ENCODE peak calls at places on chromosome 13, in ten cellular contexts. T is GM13977; F is tibial artery; V is heart left ventricle; G is mesothelial cell of epicardium; H is CD8-positive, alpha-beta T cell; C is A673; Q is psoas muscle; U is progenitor cell of endocrine pancreas; Z is brain microvascular endothelial cell. Y is an unnamed sample.

GRCh38 chr13:99922631-99923404 is 48.7 kb downstream of the ZIC5 start:
- DNase-seq in G (no peak), Q (no peak), V (no peak), Z (no peak), H (no peak), F (no peak), C (no peak), U (no peak), T (no peak), Y (no peak)

GRCh38 chr13:51070005-51070649 is 40.9 kb downstream of the C13orf42 start:
- DNase-seq in F (peak), H (peak), T (peak), G (peak), U (peak), C (peak), V (peak), Q (peak), Z (peak), Y (peak)

GRCh38 chr13:36082806-36083205 is 48.4 kb downstream of the DCLK1 start:
- DNase-seq in Q (no peak), V (no peak), C (no peak), Z (no peak), H (no peak), F (no peak), U (no peak), G (no peak), T (no peak), Y (no peak)

GRCh38 chr13:35489050-35489449 is 12.6 kb upstream of the MAB21L1 start:
- DNase-seq in Q (no peak), Z (no peak), G (no peak), U (no peak), C (no peak), T (no peak), F (no peak), H (no peak), V (no peak), Y (no peak)

GRCh38 chr13:40692946-40693345 is 26.5 kb upstream of the FOXO1 start:
- DNase-seq in Q (no peak), G (no peak), Z (peak), H (no peak), C (peak), T (no peak), U (no peak), V (no peak), F (no peak), Y (no peak)

GRCh38 chr13:102405499-102406079 is 3.7 kb upstream of the FGF14 start:
- DNase-seq in Q (no peak), Z (peak), H (no peak), C (no peak), F (no peak), U (peak), V (no peak), G (no peak), T (no peak), Y (no peak)

GRCh38 chr13:27372896-27373295 is 51.5 kb upstream of the GTF3A start:
- DNase-seq in Q (no peak), T (no peak), Z (no peak), F (no peak), U (peak), H (no peak), G (no peak), C (no peak), V (no peak), Y (no peak)

GRCh38 chr13:25541434-25542123 is 169.8 kb downstream of the ATP8A2 start:
- DNase-seq in F (no peak), V (no peak), T (no peak), G (no peak), U (no peak), C (no peak), Z (no peak), H (no peak), Q (no peak), Y (no peak)

GRCh38 chr13:74868044-74868443 is 613.9 kb downstream of the TBC1D4 start:
- DNase-seq in H (no peak), Z (no peak), U (no peak), G (no peak), F (no peak), T (no peak), V (no peak), C (no peak), Q (no peak), Y (no peak)

GRCh38 chr13:59477011-59477410 is 686.7 kb downstream of the DIAPH3 start:
- DNase-seq in Z (no peak), Q (no peak), G (no peak), F (no peak), C (no peak), H (no peak), T (no peak), V (no peak), U (no peak), Y (no peak)

GRCh38 chr13:34738251-34739170 is 203.6 kb upstream of the NBEA start:
- DNase-seq in T (no peak), V (no peak), Z (no peak), H (no peak), F (no peak), C (no peak), Q (no peak), G (no peak), U (no peak), Y (no peak)

GRCh38 chr13:106151056-106151699 is 384.3 kb downstream of the EFNB2 start:
- DNase-seq in T (no peak), C (no peak), Z (peak), Q (no peak), H (no peak), U (no peak), G (no peak), F (no peak), V (no peak), Y (no peak)

GRCh38 chr13:73417012-73417615 is 358.3 kb downstream of the KLF5 start:
- DNase-seq in C (peak), U (no peak), T (peak), V (no peak), G (no peak), F (no peak), Z (no peak), H (no peak), Q (no peak), Y (no peak)
- TF ChIP-seq CTCF in C (peak), U (no peak), T (peak), V (no peak), G (no peak), F (no peak), Z (peak), H (no peak), Q (no peak), Y (no peak)

GRCh38 chr13:46553521-46553885 is 533 bp downstream of the LRCH1 start:
- DNase-seq in T (no peak), Z (no peak), F (peak), V (peak), Q (no peak), G (peak), U (peak), C (no peak), H (no peak), Y (peak)

GRCh38 chr13:46554971-46555370 is 2.0 kb downstream of the LRCH1 start:
- DNase-seq in G (no peak), Z (no peak), T (no peak), V (no peak), H (no peak), C (no peak), U (no peak), F (no peak), Q (no peak), Y (no peak)

GRCh38 chr13:46552888-46553520 is at the start of gene LRCH1:
- DNase-seq in C (peak), H (peak), U (peak), T (peak), F (peak), G (peak), V (peak), Q (peak), Z (peak), Y (peak)

GRCh38 chr13:46555722-46556121 is 2.8 kb downstream of the LRCH1 start:
- DNase-seq in F (no peak), Q (no peak), V (no peak), C (no peak), Z (no peak), G (no peak), H (no peak), U (no peak), T (no peak), Y (no peak)

DNA sequence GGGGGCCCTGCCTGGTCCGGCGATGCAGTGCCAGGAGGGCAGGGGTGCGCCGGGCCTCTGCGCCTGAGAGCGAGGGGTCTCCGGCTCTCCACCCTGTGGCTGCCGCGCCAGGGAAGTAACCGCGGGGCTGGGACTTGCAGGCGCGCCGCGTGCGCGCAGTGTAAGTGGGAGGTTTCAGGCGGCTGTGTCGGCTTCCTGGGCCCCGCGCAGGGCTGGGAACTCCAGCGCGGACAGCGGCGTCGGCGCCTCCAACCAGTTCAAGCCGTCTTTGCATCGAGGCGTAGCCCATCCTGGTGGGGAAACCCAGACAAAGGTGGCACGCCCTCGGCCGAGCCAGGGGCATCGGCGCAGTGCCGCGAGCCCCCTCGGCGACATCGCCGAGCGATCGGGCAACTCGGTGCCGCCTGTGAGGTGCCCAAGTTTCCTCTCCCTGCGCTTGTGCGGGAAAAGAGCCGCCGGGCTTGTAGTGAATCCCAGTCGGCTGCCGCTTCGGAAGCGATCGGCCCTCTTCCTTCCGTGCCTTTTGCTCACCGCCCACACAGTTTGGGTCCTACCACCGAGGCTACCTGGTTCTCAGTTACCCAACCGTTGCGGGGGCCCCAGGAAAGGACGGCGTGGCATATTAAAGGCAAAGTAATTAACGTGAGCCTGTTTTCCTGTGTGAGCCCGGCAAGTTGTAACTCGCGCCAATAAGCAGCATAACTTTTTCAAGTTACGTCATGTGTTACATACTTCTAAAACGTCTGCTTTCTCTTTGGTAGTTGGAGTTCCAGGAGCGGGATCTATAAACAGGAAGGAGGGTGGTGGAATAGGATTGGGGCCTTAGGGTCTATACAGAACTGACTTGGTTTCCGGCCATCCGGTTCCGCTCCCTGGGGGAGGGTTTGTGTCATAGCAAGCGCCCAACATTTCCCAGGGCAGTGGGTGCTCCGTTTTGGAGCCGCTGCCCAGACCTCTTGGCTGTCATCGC is 1.2 kb downstream of the LRCH1 start:
- DNase-seq in F (peak), Z (peak), U (peak), T (peak), G (peak), C (peak), Q (peak), H (peak), V (peak), Y (peak)
- TF ChIP-seq CTCF in F (peak), Z (peak), U (peak), T (no peak), G (no peak), C (no peak), Q (peak), H (no peak), V (no peak), Y (no peak)

DNA sequence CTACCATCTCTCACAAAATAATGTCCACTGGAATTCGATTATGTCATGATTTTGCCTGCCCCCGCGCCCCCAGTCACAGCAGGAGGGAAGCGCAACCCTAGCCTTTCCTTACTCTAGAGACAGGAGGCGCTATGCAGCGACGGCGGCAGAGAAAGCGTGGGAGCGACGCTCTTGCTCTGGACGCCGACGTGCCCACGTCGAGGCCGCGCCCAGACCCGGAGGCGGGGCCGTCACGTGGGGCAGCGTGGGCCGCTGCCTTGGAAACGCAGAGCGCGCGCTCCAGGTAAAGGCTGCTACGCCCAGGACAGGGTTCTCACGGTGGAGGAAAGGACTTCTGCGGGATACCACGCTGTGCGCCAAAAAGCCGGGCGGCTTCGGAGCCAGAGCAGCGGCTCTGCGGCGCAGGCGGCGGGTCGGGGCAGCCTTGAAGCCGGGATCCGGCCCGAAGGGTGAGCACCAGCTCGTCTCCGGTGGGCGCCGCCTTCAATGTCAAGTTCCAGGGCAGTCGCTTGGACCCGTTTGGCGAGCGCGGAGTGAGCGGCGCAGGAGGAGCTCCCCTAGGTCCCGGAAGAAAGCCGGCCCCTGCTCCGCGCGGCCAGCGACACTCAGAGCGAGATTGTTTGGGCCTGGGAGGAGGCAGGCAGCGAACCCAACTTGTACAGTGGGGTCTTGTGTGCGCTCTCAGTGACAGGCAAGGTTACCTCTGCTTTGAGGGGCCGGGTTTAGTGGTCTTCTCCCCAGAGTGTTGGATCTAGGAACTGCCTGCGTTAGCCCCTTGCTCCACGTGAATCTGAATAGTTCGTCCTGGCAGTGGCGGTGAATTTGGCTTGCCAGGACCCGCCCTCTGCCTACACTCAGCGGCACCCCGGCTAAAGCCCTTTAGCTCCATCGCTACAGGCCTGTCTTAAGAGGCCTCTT is 121.7 kb downstream of the MRPL57 start:
- DNase-seq in U (peak), V (peak), T (peak), Z (peak), C (peak), H (peak), F (peak), Q (peak), G (peak), Y (peak)
- TF ChIP-seq CTCF in U (peak), V (peak), T (peak), Z (peak), C (peak), H (peak), F (peak), Q (peak), G (peak), Y (no peak)

DNA sequence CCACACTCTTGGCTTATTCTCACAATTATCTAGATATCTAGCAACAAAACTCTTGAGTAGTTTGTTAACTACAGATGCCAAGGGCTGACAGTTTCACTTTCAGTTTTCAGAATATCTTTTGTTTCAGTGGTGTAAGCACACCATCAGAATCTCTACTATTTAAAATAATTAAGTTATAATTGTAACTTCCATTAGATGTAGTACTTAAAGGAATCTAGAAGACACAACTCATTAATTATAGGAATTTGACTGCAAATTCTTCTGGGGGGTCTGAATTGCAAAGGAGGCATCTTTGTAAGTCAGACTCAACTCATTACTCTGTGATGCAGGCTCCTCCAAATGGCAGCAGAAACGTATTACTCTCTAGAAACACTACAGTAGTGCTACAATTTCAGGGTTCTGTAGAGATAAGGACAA is 44.9 kb upstream of the USPL1 start:
- DNase-seq in U (no peak), V (no peak), H (no peak), Q (no peak), Z (peak), T (peak), C (peak), G (no peak), F (no peak), Y (no peak)
- TF ChIP-seq CTCF in U (no peak), V (peak), H (peak), Q (peak), Z (peak), T (peak), C (peak), G (no peak), F (peak), Y (no peak)

DNA sequence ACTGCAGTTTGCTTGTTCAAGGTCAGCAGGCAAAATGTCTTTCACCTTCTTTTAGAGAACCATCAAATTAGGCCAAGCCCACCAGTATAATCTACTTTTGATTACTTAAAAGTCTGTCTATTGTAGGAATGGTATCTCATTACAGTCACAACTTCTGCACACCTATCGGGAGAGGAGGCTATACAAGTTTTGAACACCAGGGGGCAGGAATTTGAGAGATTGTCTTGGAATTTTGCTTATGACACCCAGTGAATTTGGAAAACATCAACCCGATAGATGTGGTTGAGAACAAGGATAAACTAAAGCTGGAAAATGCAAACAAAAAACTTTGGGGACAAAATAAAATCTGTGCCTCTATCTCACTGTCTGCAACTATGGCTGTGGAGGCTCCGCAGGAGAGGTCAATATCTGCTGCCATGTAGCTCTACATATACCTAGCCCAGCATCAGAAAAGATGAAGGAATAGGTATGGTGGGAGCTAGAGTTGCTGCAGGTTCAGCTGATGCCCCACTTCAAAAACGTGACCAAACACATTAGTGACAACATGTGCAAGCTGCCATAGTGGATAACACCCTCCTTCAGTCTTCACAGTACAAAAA is 1299.2 kb upstream of the SPRY2 start:
- DNase-seq in Z (no peak), G (no peak), V (no peak), Q (no peak), C (peak), H (no peak), T (peak), F (no peak), U (no peak), Y (no peak)
- TF ChIP-seq CTCF in Z (peak), G (peak), V (no peak), Q (no peak), C (peak), H (no peak), T (peak), F (no peak), U (peak), Y (no peak)

GRCh38 chr13:43306364-43306763 is 283.0 kb downstream of the DNAJC15 start:
- DNase-seq in Z (no peak), T (no peak), C (no peak), V (no peak), U (no peak), Q (no peak), F (no peak), G (no peak), H (no peak), Y (no peak)

GRCh38 chr13:43305416-43305815 is 282.0 kb downstream of the DNAJC15 start:
- DNase-seq in V (no peak), T (no peak), Z (no peak), Q (no peak), H (no peak), G (no peak), U (no peak), C (no peak), F (no peak), Y (no peak)

GRCh38 chr13:43307221-43307920 is 284.0 kb downstream of the DNAJC15 start:
- DNase-seq in C (no peak), Q (no peak), G (no peak), H (no peak), V (no peak), Z (no peak), F (no peak), U (no peak), T (no peak), Y (no peak)

GRCh38 chr13:43309301-43309700 is 285.9 kb downstream of the DNAJC15 start:
- DNase-seq in U (no peak), V (no peak), F (no peak), G (no peak), C (no peak), T (no peak), Q (no peak), H (no peak), Z (no peak), Y (no peak)

DNA sequence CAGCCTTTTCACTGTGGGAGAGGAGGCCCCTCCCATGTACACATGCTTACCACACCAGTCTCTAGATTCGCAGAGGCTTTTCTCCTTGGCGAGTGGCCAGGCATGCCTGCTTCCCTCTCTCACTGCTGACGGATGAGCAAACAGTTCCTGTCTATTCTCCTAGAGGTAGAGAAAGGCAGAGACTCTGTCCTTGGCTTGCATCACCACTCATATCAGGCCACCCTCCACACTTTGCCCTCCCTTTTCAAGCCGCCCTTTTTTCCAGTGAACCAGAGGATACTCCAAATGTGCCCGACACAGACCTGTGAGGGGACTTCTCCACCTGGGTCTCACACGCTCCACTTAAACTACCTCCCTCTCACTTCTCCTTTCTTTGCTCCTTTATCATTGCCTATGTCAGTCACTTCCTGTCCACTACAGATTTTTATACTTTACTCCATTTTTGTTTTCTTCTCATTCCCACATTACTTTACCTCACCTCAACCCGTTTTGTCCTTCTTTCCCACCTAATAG is 284.6 kb downstream of the DNAJC15 start:
- DNase-seq in H (no peak), T (peak), Q (peak), V (peak), C (peak), F (peak), G (peak), U (no peak), Z (peak), Y (no peak)
- TF ChIP-seq CTCF in H (no peak), T (no peak), Q (no peak), V (no peak), C (no peak), F (no peak), G (no peak), U (no peak), Z (peak), Y (no peak)

DNA sequence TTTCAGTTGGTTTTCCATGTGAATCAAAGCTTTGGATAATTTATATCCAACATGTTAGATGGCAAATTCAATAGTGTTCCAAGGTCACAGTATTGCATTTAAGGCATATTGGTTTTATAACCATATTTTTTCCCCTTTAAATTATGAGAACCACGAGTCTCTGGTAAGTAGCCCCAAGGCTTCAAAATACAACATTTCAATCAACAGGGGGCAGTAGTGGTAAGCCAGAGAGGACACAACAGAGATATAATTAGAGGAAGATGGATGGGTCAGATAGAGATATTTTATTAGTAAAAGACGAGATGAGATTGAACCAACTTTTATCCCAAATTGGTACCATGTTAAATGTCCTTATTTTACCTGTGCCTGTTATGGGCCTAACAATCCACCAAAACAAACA is 53.1 kb downstream of the KL start:
- DNase-seq in Z (no peak), V (no peak), F (no peak), H (no peak), Q (no peak), C (peak), T (no peak), G (no peak), U (no peak), Y (no peak)
- TF ChIP-seq CTCF in Z (no peak), V (no peak), F (no peak), H (no peak), Q (peak), C (peak), T (peak), G (no peak), U (no peak), Y (no peak)